ENCODE peak calls at places on chromosome 2, in six cellular contexts. E is right cardiac atrium, V is H1, R is brain microvascular endothelial cell, Y is esophagus muscularis mucosa, U is left lung. C is an unnamed sample.

GRCh38 chr2:85873679-85874078 is 15.1 kb downstream of the ST3GAL5 start:
- DNase-seq in Y (no peak), E (no peak), V (no peak), U (no peak), R (no peak), C (no peak)

GRCh38 chr2:143284087-143284675 is 155.0 kb downstream of the ARHGAP15 start:
- DNase-seq in Y (no peak), V (no peak), E (no peak), U (peak), R (peak), C (no peak)

GRCh38 chr2:186590538-186591441 is 934 bp downstream of the ITGAV start:
- DNase-seq in V (no peak), Y (no peak), U (no peak), E (no peak), R (peak), C (peak)

GRCh38 chr2:237725661-237726060 is 72.9 kb upstream of the RBM44 start:
- DNase-seq in V (no peak), R (no peak), E (no peak), U (no peak), Y (no peak), C (no peak)

GRCh38 chr2:95122197-95122551 is 566 bp upstream of the MRPS5 start:
- DNase-seq in E (no peak), V (no peak), R (no peak), U (no peak), Y (no peak), C (no peak)

GRCh38 chr2:241702405-241703127 is 727 bp downstream of the ING5 start:
- DNase-seq in E (peak), V (peak), Y (peak), R (peak), U (peak), C (peak)

GRCh38 chr2:157620956-157621355 is 7.7 kb downstream of the ACVR1C start:
- DNase-seq in U (no peak), R (no peak), V (no peak), Y (no peak), E (no peak), C (no peak)

GRCh38 chr2:241869087-241869961 is at the start of gene RTP5:
- DNase-seq in V (no peak), Y (no peak), U (no peak), E (peak), R (no peak), C (no peak)

GRCh38 chr2:106197878-106198277 is 3.8 kb upstream of the UXS1 start:
- DNase-seq in Y (no peak), U (no peak), V (no peak), R (peak), E (no peak), C (no peak)

GRCh38 chr2:194445226-194445625 is 1211.8 kb upstream of the SLC39A10 start:
- DNase-seq in V (no peak), U (no peak), E (no peak), R (no peak), Y (no peak), C (no peak)

GRCh38 chr2:63856302-63856600 is 14.6 kb downstream of the UGP2 start:
- DNase-seq in V (no peak), R (no peak), U (no peak), E (no peak), Y (no peak), C (peak)

GRCh38 chr2:153222231-153223165 is 256.1 kb downstream of the RPRM start:
- DNase-seq in V (no peak), Y (no peak), E (no peak), R (no peak), U (no peak), C (no peak)

GRCh38 chr2:96204836-96205235 is 3.8 kb downstream of the STARD7 start:
- DNase-seq in V (no peak), R (no peak), E (no peak), Y (no peak), U (no peak), C (no peak)

GRCh38 chr2:96260404-96261260 is 5.2 kb downstream of the TMEM127 start:
- DNase-seq in Y (no peak), R (peak), E (peak), U (peak), V (no peak), C (peak)

GRCh38 chr2:241768251-241768711 is 8.3 kb upstream of the GAL3ST2 start:
- DNase-seq in U (no peak), V (no peak), R (no peak), Y (no peak), E (no peak), C (no peak)

GRCh38 chr2:65482971-65483370 is 50.6 kb upstream of the SPRED2 start:
- DNase-seq in E (no peak), V (no peak), U (no peak), Y (no peak), R (no peak), C (no peak)

GRCh38 chr2:72141881-72142742 is 5.5 kb downstream of the CYP26B1 start:
- DNase-seq in U (peak), Y (no peak), V (no peak), R (no peak), E (no peak), C (no peak)

GRCh38 chr2:111617299-111617803 is 266.6 kb downstream of the ANAPC1 start:
- DNase-seq in V (no peak), E (no peak), U (no peak), R (no peak), Y (no peak), C (no peak)

GRCh38 chr2:133077259-133077822 is 407.3 kb upstream of the LYPD1 start:
- DNase-seq in Y (no peak), E (no peak), V (no peak), U (no peak), R (no peak), C (no peak)

GRCh38 chr2:187435756-187436155 is 12.3 kb downstream of the CALCRL start:
- DNase-seq in V (no peak), R (no peak), E (no peak), U (no peak), Y (no peak), C (no peak)

GRCh38 chr2:12534646-12535263 is 182.0 kb upstream of the TRIB2 start:
- DNase-seq in E (peak), Y (no peak), V (no peak), R (peak), U (no peak), C (no peak)

GRCh38 chr2:180722551-180723239 is 257.7 kb upstream of the UBE2E3 start:
- DNase-seq in Y (no peak), E (no peak), R (peak), U (no peak), V (no peak), C (no peak)

GRCh38 chr2:201999289-201999688 is 34.4 kb upstream of the FZD7 start:
- DNase-seq in E (peak), U (no peak), R (no peak), V (no peak), Y (no peak), C (no peak)

GRCh38 chr2:169579044-169579443 is 5.1 kb upstream of the PPIG start:
- DNase-seq in V (no peak), U (no peak), E (no peak), Y (no peak), R (no peak), C (no peak)

GRCh38 chr2:239819091-239819973 is 205.8 kb downstream of the NDUFA10 start:
- DNase-seq in R (no peak), E (no peak), Y (no peak), V (no peak), U (no peak), C (no peak)

GRCh38 chr2:172253190-172254052 is 150.7 kb upstream of the DLX2 start:
- DNase-seq in U (peak), E (peak), R (peak), V (no peak), Y (no peak), C (no peak)

GRCh38 chr2:66772618-66773017 is 337.7 kb downstream of the MEIS1 start:
- DNase-seq in R (no peak), V (no peak), E (no peak), U (no peak), Y (no peak), C (no peak)

GRCh38 chr2:120391905-120392665 is 46.1 kb downstream of the INHBB start:
- DNase-seq in U (peak), V (no peak), Y (no peak), R (no peak), E (no peak), C (no peak)

GRCh38 chr2:36394804-36395203 is 39.2 kb downstream of the CRIM1 start:
- DNase-seq in E (no peak), U (no peak), Y (no peak), R (no peak), V (no peak), C (no peak)

GRCh38 chr2:36397728-36398413 is 42.3 kb downstream of the CRIM1 start:
- DNase-seq in R (no peak), Y (no peak), E (no peak), V (no peak), U (no peak), C (no peak)

GRCh38 chr2:36395866-36396265 is 40.3 kb downstream of the CRIM1 start:
- DNase-seq in U (no peak), R (no peak), Y (no peak), E (no peak), V (no peak), C (no peak)

GRCh38 chr2:36397040-36397616 is 41.5 kb downstream of the CRIM1 start:
- DNase-seq in U (no peak), R (no peak), Y (no peak), E (no peak), V (no peak), C (no peak)

GRCh38 chr2:36399050-36399449 is 43.5 kb downstream of the CRIM1 start:
- DNase-seq in E (no peak), U (no peak), V (no peak), Y (no peak), R (no peak), C (no peak)
- H3K4me3 ChIP-seq in E (no peak), U (no peak), V (no peak), Y (no peak), R (no peak), C (no peak)

GRCh38 chr2:6776125-6776524 is 89.6 kb downstream of the CMPK2 start:
- DNase-seq in V (no peak), E (no peak), U (no peak), Y (no peak), R (no peak), C (no peak)
- H3K4me3 ChIP-seq in V (no peak), E (no peak), U (no peak), Y (no peak), R (no peak), C (no peak)

GRCh38 chr2:10910625-10911024 is 1.1 kb upstream of the KCNF1 start:
- DNase-seq in Y (no peak), E (no peak), R (no peak), V (no peak), U (no peak), C (no peak)

GRCh38 chr2:10912796-10913445 is 1.2 kb downstream of the KCNF1 start:
- DNase-seq in Y (no peak), U (no peak), R (no peak), V (no peak), E (no peak), C (no peak)

GRCh38 chr2:10911291-10912075 is at the start of gene KCNF1:
- DNase-seq in E (no peak), U (no peak), R (no peak), Y (no peak), V (no peak), C (no peak)

GRCh38 chr2:10913501-10914271 is 2.0 kb downstream of the KCNF1 start:
- DNase-seq in Y (no peak), E (no peak), R (no peak), U (no peak), V (no peak), C (no peak)

GRCh38 chr2:10912076-10912731 is 470 bp downstream of the KCNF1 start:
- DNase-seq in V (no peak), Y (no peak), R (no peak), E (no peak), U (no peak), C (no peak)
- H3K4me3 ChIP-seq in V (peak), Y (peak), R (peak), E (peak), U (no peak), C (no peak)

DNA sequence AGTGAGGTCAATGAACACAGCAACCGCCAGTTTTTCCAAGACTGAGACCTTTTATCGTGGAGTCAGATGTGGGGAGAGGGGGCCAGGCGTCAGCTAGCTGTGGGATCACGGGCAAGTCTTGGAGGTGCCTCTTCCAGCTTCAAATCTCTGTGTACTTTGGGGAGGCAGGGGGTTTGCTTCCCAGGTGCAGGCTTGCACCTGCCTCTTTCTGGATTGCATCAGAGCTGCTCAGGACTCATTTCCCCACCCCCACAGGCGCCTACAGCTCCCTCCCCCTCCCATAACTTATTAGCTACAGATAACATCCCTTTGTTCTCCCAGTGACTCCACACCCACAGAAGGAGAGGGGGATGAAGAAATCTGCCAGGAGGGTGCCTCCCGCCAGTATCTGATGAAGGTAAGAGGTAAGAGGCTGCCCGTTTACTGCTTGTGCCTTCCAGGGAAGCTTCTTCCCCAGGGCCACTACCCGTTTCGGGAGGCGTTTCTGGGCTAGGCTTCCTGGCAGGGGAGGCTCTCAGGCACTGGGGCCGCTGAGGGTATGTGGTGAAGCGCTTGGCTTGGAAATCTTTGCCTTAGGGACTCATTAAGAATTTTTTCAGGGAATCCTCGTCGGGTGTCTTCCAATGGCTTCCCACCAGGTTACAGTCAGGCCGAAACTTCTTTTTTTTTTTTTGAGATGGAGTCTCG is 18.8 kb upstream of the MRPL33 start:
- DNase-seq in V (no peak), U (no peak), E (no peak), Y (no peak), R (no peak), C (no peak)
- H3K4me3 ChIP-seq in V (peak), U (no peak), E (no peak), Y (no peak), R (no peak), C (no peak)

DNA sequence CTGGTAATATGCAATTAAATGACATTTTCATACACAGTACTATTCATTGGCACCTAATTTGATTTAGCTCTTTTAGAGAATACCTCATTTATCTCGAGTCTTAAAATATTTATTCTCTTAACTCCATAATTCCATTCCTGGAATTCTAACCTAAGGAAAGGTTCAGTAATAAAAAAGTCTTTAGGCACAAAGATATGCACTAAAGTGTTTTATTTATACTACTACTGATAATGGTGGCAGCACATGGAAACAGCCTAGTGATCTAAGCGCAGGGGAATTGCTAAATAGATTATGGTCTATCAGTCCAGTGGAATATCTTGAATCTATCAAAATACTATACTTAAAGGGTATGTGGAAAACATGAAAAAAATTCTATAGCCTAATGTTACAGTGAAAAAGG is 142.5 kb upstream of the LTBP1 start:
- DNase-seq in R (no peak), U (no peak), E (no peak), Y (no peak), V (no peak), C (no peak)
- H3K4me3 ChIP-seq in R (no peak), U (no peak), E (no peak), Y (no peak), V (no peak), C (no peak)

GRCh38 chr2:18957909-18958308 is 368.5 kb upstream of the NT5C1B start:
- DNase-seq in U (no peak), Y (no peak), E (no peak), R (no peak), V (no peak), C (no peak)
- H3K4me3 ChIP-seq in U (no peak), Y (no peak), E (no peak), R (no peak), V (no peak), C (no peak)

GRCh38 chr2:39484620-39485495 is 47.8 kb upstream of the MAP4K3 start:
- DNase-seq in Y (no peak), V (no peak), E (no peak), U (no peak), R (no peak), C (no peak)
- H3K4me3 ChIP-seq in Y (no peak), V (no peak), E (no peak), U (no peak), R (no peak), C (no peak)

DNA sequence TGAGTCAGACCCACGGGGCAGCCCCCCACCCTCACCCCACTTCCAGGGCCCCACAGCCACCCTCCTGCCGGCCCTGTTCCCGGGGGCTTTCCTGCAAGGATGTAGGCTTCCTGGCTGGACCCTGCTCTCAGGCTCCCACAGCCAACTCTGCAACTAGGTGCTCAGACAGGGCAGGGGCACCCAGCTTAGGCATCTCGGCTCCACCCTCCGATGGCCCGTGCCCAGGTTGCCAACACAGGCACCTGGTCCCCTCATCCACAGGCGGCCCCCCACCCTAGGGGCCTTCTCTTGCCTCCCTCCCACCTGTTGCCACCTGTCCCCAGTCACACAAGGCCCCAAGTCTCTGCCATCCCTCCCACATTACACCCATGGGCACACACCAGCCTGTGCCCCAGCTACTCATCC is 34.6 kb downstream of the HS6ST1 start:
- DNase-seq in U (no peak), V (no peak), Y (no peak), R (no peak), E (peak), C (no peak)
- H3K4me3 ChIP-seq in U (no peak), V (no peak), Y (no peak), R (no peak), E (no peak), C (no peak)

GRCh38 chr2:44168684-44169154 is at the start of gene PPM1B:
- DNase-seq in U (peak), E (peak), R (no peak), Y (no peak), V (peak), C (peak)

GRCh38 chr2:44170337-44170736 is 1.7 kb downstream of the PPM1B start:
- DNase-seq in V (no peak), R (no peak), E (no peak), Y (no peak), U (no peak), C (no peak)

GRCh38 chr2:44169155-44169898 is 652 bp downstream of the PPM1B start:
- DNase-seq in V (no peak), E (peak), Y (no peak), U (peak), R (peak), C (peak)

GRCh38 chr2:44171018-44171417 is 2.3 kb downstream of the PPM1B start:
- DNase-seq in U (no peak), V (no peak), Y (no peak), E (no peak), R (no peak), C (no peak)

DNA sequence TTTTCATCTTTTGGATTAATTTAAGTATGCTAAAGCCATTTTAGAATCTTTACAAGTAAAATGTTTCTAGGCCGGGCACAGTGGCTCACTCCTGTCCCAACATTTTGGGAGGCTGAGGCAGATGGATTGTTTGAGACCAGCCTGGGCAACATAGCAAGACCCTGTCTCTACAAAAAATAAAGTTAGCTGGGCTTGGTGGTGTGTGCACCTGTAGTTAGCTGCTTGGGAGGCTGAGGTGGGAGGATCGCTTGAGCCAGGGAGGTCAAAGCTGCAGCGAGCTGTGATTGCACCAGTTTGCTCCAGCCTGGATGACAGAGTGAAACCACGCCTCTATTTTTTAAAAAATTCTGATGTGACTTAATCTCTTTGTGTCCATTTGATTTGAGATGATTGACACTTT is 3.9 kb downstream of the PPM1B start:
- DNase-seq in R (no peak), Y (no peak), V (no peak), E (no peak), U (no peak), C (no peak)
- H3K4me3 ChIP-seq in R (no peak), Y (no peak), V (peak), E (no peak), U (no peak), C (no peak)